ENCODE peak calls at places on chromosomes 6 and 20, in eight cellular contexts. N, Q, O, U, J, X, R and V are unnamed samples.

GRCh38 chr6:31407699-31408098 is 4.3 kb downstream of the MICA start:
- DNase-seq in X (no peak), U (peak; percentile 75), J (no peak), Q (no peak), O (no peak), N (no peak), R (no peak), V (no peak)

GRCh38 chr6:97705568-97705967 is 422.6 kb upstream of the MMS22L start:
- DNase-seq in N (no peak), J (peak; percentile 7), X (peak; percentile 25), U (peak; percentile 4), Q (no peak), O (no peak), R (peak; percentile 2), V (no peak)

GRCh38 chr6:71066153-71066552 is 109.3 kb upstream of the B3GAT2 start:
- DNase-seq in Q (no peak), R (no peak), U (no peak), N (no peak), O (no peak), X (no peak), J (no peak), V (no peak)

GRCh38 chr6:19180348-19181073 is 656.7 kb upstream of the ID4 start:
- DNase-seq in N (no peak), X (no peak), U (no peak), Q (no peak), O (peak; percentile 53), J (no peak), R (no peak), V (no peak)

GRCh38 chr6:155678361-155678760 is 222.7 kb upstream of the NOX3 start:
- DNase-seq in R (no peak), U (peak; percentile 70), O (no peak), J (no peak), N (peak; percentile 3), X (no peak), Q (no peak), V (no peak)

GRCh38 chr6:170135821-170136471 is 154.9 kb downstream of the DLL1 start:
- DNase-seq in J (no peak), X (no peak), R (no peak), N (no peak), Q (no peak), O (peak; percentile 38), U (no peak), V (no peak)

GRCh38 chr20:4613184-4613583 is 108.5 kb upstream of the PRND start:
- DNase-seq in U (peak; percentile 66), R (no peak), Q (no peak), O (no peak), X (no peak), J (no peak), N (no peak), V (no peak)

GRCh38 chr6:52691718-52692117 is 20.8 kb downstream of the TMEM14A start:
- DNase-seq in J (no peak), O (no peak), N (no peak), Q (no peak), U (no peak), X (no peak), R (no peak), V (no peak)

GRCh38 chr6:74733830-74734591 is 471.8 kb downstream of the COL12A1 start:
- DNase-seq in Q (no peak), X (no peak), O (no peak), N (no peak), U (peak; percentile 6), R (no peak), J (no peak), V (no peak)

GRCh38 chr20:35901678-35902544 is 52.4 kb downstream of the SCAND1 start:
- DNase-seq in N (peak; percentile 59), J (peak; percentile 23), R (peak; percentile 85), U (peak; percentile 91), X (no peak), O (no peak), Q (no peak), V (no peak)

GRCh38 chr6:82364087-82365010 is 732 bp downstream of the TPBG start:
- DNase-seq in Q (peak; percentile 6), R (peak; percentile 6), J (peak; percentile 54), N (no peak), X (peak; percentile 65), O (peak; percentile 54), U (peak; percentile 50), V (peak; percentile 58)
- TF ChIP-seq CTCF in Q (no peak), R (no peak), J (no peak), N (no peak), X (no peak), O (no peak), U (no peak), V (no peak)

GRCh38 chr6:119171442-119171841 is 93.0 kb upstream of the FAM184A start:
- DNase-seq in J (no peak), N (no peak), Q (no peak), R (no peak), X (no peak), O (no peak), U (no peak), V (no peak)
- TF ChIP-seq CTCF in J (no peak), N (no peak), Q (no peak), R (no peak), X (no peak), O (no peak), U (no peak), V (no peak)

DNA sequence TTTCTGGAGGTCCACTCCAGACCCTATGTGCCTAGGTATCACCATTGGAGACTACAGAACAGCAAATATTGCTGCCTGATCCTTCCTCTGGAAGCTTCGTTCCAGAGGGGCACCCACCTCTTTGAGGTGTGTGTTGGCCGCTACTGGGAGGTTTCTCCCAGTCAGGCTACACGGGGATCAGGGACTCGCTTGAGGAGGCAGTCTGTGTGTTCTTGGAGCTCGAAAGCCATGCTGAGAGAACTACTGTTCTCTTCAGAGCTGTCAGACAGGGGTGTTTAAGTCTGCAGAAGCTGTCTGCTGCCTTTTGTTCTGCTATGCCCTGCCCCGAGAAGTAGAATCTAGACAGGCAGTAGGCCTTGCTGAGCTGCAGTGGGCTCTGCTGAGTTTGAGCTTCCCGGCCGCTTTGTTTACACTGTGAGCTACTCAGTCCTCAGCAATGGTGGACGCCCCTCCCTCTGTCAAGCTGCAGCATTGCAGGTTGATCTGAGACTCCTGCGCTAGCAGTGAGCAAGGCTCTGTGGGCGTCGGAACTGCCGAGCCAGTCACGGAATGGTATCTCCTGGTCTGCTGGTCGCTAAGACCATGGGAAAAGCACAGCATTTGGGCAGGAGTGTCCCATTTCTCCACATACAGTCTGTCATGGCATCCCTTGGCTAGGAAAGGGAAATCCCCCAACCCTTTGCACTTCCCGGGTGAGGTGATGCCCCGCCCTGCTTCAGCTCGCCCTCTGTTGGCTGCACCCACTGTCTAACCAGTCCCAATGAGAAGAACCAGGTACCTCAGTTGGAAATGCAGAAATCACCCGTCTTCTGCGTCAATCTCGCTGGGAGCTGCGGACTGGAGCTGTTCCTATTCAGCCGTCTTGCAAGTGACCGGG is 32.5 kb upstream of the ASCC3 start:
- DNase-seq in X (peak; percentile 62), O (no peak), U (no peak), R (peak; percentile 46), N (no peak), Q (no peak), J (no peak), V (no peak)
- TF ChIP-seq CTCF in X (no peak), O (no peak), U (no peak), R (no peak), N (no peak), Q (no peak), J (no peak), V (no peak)

GRCh38 chr20:61756966-61757677 is 308.6 kb downstream of the TAF4 start:
- DNase-seq in Q (no peak), R (no peak), X (no peak), U (no peak), N (no peak), O (no peak), J (no peak), V (no peak)

GRCh38 chr20:61758556-61759200 is 307.0 kb downstream of the TAF4 start:
- DNase-seq in R (no peak), Q (no peak), J (no peak), O (no peak), N (no peak), U (no peak), X (no peak), V (no peak)

GRCh38 chr20:61759286-61760065 is 306.2 kb downstream of the TAF4 start:
- DNase-seq in O (no peak), N (no peak), U (no peak), X (no peak), Q (no peak), R (no peak), J (no peak), V (no peak)

GRCh38 chr20:61756446-61756845 is 309.2 kb downstream of the TAF4 start:
- DNase-seq in J (no peak), N (no peak), X (no peak), R (no peak), U (no peak), Q (no peak), O (no peak), V (no peak)

GRCh38 chr20:61757678-61758555 is 307.8 kb downstream of the TAF4 start:
- DNase-seq in R (no peak), J (no peak), O (no peak), N (peak; percentile 17), U (peak; percentile 76), Q (no peak), X (no peak), V (no peak)
- TF ChIP-seq CTCF in R (no peak), J (no peak), O (no peak), N (no peak), U (no peak), Q (no peak), X (no peak), V (no peak)

DNA sequence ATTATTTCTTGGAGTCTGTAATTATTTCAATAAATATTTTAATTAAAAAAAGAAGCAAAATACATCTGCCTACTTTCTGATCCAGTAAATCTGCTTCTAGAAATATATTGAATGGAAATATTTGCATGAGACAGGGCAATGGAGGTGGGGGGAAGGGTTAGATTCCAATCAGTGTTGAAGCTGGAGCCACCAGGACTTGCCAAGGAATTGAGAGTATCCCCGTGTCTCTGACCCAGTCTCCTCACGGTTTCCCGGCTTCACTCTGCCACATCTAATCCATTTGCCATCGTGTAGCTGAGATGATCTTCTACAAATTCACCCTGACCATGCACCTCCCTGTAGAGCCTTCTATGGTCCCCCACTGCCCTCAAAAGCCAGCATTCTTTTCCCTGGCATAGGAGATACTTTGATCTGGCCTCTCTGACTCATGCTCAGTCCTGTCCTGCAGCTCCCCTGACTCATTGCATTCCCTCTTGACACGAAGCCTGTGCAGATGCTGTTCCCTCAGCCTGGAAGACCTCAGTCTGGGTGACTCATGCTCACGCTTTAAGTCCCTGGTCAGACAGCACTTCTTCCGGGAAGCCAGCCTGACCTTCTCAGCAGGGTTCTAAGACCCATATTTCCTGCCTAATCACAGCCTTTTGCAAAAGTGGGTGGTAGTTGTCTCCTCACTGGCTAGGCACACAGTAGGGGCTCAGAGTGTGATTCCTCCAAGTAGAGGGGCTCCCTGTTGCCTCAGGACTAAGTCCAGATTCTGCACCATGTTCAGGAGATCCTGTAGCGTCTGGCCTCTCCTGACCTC is 23.0 kb upstream of the FKBP1A start:
- DNase-seq in R (peak; percentile 78), O (peak; percentile 79), Q (no peak), X (no peak), N (no peak), U (peak; percentile 96), J (peak; percentile 97), V (no peak)
- TF ChIP-seq CTCF in R (no peak), O (no peak), Q (no peak), X (no peak), N (no peak), U (no peak), J (no peak), V (no peak)

DNA sequence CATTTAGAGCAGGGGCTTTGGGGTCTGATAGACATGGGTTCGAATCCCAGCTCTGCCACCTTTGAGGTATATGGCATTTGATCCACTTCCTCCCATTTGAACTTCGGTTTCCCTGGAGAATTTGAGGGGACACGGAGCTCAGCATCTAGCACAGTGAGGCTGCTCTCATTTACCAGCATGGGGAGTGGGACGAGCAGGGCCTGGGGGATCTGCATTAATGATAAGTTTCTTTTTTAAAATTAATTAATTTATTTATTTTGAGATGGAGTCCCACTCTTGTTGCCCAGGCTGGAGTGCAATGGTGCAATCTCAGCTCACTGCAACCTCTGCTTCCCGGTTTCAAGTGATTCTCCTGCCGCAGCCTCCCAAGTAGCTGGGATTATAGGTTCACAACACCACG is 52.6 kb downstream of the VSTM2L start:
- DNase-seq in J (no peak), Q (no peak), N (no peak), U (no peak), R (no peak), O (no peak), X (no peak), V (no peak)
- TF ChIP-seq CTCF in J (no peak), Q (no peak), N (no peak), U (no peak), R (no peak), O (no peak), X (no peak), V (no peak)